ENCODE peak calls at places on chromosomes 11 and 22, in nine cellular contexts. One of them, this sample, is unnamed.

GRCh38 chr11:46353706-46354105 is 6.4 kb downstream of the DGKZ start:
- DNase-seq in body of pancreas: peak; percentile 25
- DNase-seq in heart left ventricle: peak; percentile 32
- DNase-seq in dorsolateral prefrontal cortex: peak; percentile 74
- DNase-seq in cardiac fibroblast: no peak
- DNase-seq in choroid plexus epithelial cell: no peak
- DNase-seq in MM.1S: no peak
- DNase-seq in fibroblast of villous mesenchyme: no peak
- DNase-seq in tibial nerve: no peak
- DNase-seq in this sample: no peak

GRCh38 chr22:30280495-30280894 is 8.8 kb downstream of the CASTOR1 start:
- DNase-seq in dorsolateral prefrontal cortex: no peak
- DNase-seq in MM.1S: no peak
- DNase-seq in tibial nerve: no peak
- DNase-seq in cardiac fibroblast: no peak
- DNase-seq in heart left ventricle: no peak
- DNase-seq in body of pancreas: no peak
- DNase-seq in fibroblast of villous mesenchyme: no peak
- DNase-seq in choroid plexus epithelial cell: peak; percentile 37
- DNase-seq in this sample: no peak

GRCh38 chr11:115761348-115761747 is 257.1 kb upstream of the CADM1 start:
- DNase-seq in dorsolateral prefrontal cortex: no peak
- DNase-seq in fibroblast of villous mesenchyme: no peak
- DNase-seq in choroid plexus epithelial cell: no peak
- DNase-seq in heart left ventricle: no peak
- DNase-seq in cardiac fibroblast: no peak
- DNase-seq in MM.1S: no peak
- DNase-seq in tibial nerve: no peak
- DNase-seq in body of pancreas: peak; percentile 33
- DNase-seq in this sample: no peak

GRCh38 chr11:116960916-116961315 is 123.5 kb upstream of the APOA1 start:
- DNase-seq in heart left ventricle: no peak
- DNase-seq in tibial nerve: no peak
- DNase-seq in dorsolateral prefrontal cortex: no peak
- DNase-seq in cardiac fibroblast: peak; percentile 46
- DNase-seq in choroid plexus epithelial cell: peak; percentile 52
- DNase-seq in body of pancreas: peak; percentile 16
- DNase-seq in fibroblast of villous mesenchyme: peak; percentile 40
- DNase-seq in MM.1S: no peak
- DNase-seq in this sample: peak; percentile 70

GRCh38 chr11:68948948-68949347 is 31.8 kb downstream of the MRGPRD start:
- DNase-seq in dorsolateral prefrontal cortex: no peak
- DNase-seq in MM.1S: no peak
- DNase-seq in tibial nerve: no peak
- DNase-seq in body of pancreas: no peak
- DNase-seq in choroid plexus epithelial cell: no peak
- DNase-seq in cardiac fibroblast: no peak
- DNase-seq in heart left ventricle: no peak
- DNase-seq in fibroblast of villous mesenchyme: no peak
- DNase-seq in this sample: no peak

GRCh38 chr22:19874307-19875060 is 19.8 kb upstream of the GNB1L start:
- DNase-seq in cardiac fibroblast: no peak
- DNase-seq in fibroblast of villous mesenchyme: no peak
- DNase-seq in heart left ventricle: peak; percentile 54
- DNase-seq in choroid plexus epithelial cell: no peak
- DNase-seq in body of pancreas: no peak
- DNase-seq in dorsolateral prefrontal cortex: peak; percentile 55
- DNase-seq in MM.1S: no peak
- DNase-seq in tibial nerve: no peak
- DNase-seq in this sample: no peak

GRCh38 chr11:32435511-32435946 is at the start of gene WT1:
- DNase-seq in MM.1S: no peak
- DNase-seq in tibial nerve: no peak
- DNase-seq in fibroblast of villous mesenchyme: peak; percentile 77
- DNase-seq in dorsolateral prefrontal cortex: no peak
- DNase-seq in heart left ventricle: peak; percentile 79
- DNase-seq in body of pancreas: no peak
- DNase-seq in cardiac fibroblast: peak; percentile 86
- DNase-seq in choroid plexus epithelial cell: no peak
- DNase-seq in this sample: no peak

GRCh38 chr11:67732045-67732787 is 57.8 kb upstream of the ALDH3B2 start:
- DNase-seq in body of pancreas: peak; percentile 13
- DNase-seq in heart left ventricle: no peak
- DNase-seq in fibroblast of villous mesenchyme: no peak
- DNase-seq in dorsolateral prefrontal cortex: no peak
- DNase-seq in choroid plexus epithelial cell: no peak
- DNase-seq in MM.1S: no peak
- DNase-seq in cardiac fibroblast: no peak
- DNase-seq in tibial nerve: no peak
- DNase-seq in this sample: no peak

GRCh38 chr22:36546932-36547331 is 18.0 kb upstream of the EIF3D start:
- DNase-seq in MM.1S: no peak
- DNase-seq in heart left ventricle: no peak
- DNase-seq in choroid plexus epithelial cell: peak; percentile 74
- DNase-seq in body of pancreas: no peak
- DNase-seq in tibial nerve: no peak
- DNase-seq in cardiac fibroblast: peak; percentile 35
- DNase-seq in dorsolateral prefrontal cortex: no peak
- DNase-seq in fibroblast of villous mesenchyme: peak; percentile 47
- DNase-seq in this sample: peak; percentile 89

GRCh38 chr22:19863571-19863970 is 8.9 kb upstream of the GNB1L start:
- DNase-seq in MM.1S: no peak
- DNase-seq in tibial nerve: no peak
- DNase-seq in choroid plexus epithelial cell: no peak
- DNase-seq in heart left ventricle: no peak
- DNase-seq in cardiac fibroblast: no peak
- DNase-seq in body of pancreas: no peak
- DNase-seq in dorsolateral prefrontal cortex: no peak
- DNase-seq in fibroblast of villous mesenchyme: no peak
- DNase-seq in this sample: no peak

GRCh38 chr11:63708764-63709163 is 27.5 kb downstream of the RTN3 start:
- DNase-seq in tibial nerve: no peak
- DNase-seq in heart left ventricle: no peak
- DNase-seq in dorsolateral prefrontal cortex: no peak
- DNase-seq in fibroblast of villous mesenchyme: peak; percentile 41
- DNase-seq in body of pancreas: no peak
- DNase-seq in MM.1S: no peak
- DNase-seq in choroid plexus epithelial cell: no peak
- DNase-seq in cardiac fibroblast: no peak
- DNase-seq in this sample: no peak

DNA sequence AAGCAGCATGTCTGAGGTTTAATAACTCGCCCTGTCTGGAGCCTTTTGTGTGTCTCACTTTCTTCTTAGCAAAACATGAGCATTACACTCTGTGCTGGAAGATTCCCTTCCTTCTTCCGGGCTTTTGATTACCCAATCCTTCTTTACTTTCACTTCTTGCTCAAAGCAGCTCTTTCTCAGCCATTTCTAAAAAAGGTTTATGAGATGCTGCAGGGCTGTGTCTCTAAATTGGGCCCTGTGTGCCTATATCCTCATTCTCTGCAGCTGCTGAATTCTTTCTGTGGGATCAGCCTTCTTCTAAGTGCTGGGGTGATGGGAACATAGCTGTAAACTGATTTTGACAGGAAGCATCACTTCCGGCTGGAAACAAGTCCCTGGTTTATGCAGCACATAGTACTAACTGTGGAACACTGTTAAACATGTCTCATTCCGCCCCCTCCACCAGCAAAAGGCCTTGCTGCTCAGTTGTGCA is 71.8 kb downstream of the PIWIL4 start:
- DNase-seq in body of pancreas: no peak
- DNase-seq in fibroblast of villous mesenchyme: peak; percentile 83
- DNase-seq in MM.1S: peak; percentile 20
- DNase-seq in tibial nerve: peak; percentile 21
- DNase-seq in heart left ventricle: no peak
- DNase-seq in cardiac fibroblast: peak; percentile 60
- DNase-seq in choroid plexus epithelial cell: peak; percentile 75
- DNase-seq in dorsolateral prefrontal cortex: no peak
- DNase-seq in this sample: peak; percentile 31
- TF ChIP-seq CTCF in body of pancreas: no peak
- TF ChIP-seq CTCF in fibroblast of villous mesenchyme: no peak
- TF ChIP-seq CTCF in MM.1S: no peak
- TF ChIP-seq CTCF in tibial nerve: no peak
- TF ChIP-seq CTCF in heart left ventricle: no peak
- TF ChIP-seq CTCF in cardiac fibroblast: no peak
- TF ChIP-seq CTCF in choroid plexus epithelial cell: no peak
- TF ChIP-seq CTCF in dorsolateral prefrontal cortex: no peak
- TF ChIP-seq CTCF in this sample: no peak

DNA sequence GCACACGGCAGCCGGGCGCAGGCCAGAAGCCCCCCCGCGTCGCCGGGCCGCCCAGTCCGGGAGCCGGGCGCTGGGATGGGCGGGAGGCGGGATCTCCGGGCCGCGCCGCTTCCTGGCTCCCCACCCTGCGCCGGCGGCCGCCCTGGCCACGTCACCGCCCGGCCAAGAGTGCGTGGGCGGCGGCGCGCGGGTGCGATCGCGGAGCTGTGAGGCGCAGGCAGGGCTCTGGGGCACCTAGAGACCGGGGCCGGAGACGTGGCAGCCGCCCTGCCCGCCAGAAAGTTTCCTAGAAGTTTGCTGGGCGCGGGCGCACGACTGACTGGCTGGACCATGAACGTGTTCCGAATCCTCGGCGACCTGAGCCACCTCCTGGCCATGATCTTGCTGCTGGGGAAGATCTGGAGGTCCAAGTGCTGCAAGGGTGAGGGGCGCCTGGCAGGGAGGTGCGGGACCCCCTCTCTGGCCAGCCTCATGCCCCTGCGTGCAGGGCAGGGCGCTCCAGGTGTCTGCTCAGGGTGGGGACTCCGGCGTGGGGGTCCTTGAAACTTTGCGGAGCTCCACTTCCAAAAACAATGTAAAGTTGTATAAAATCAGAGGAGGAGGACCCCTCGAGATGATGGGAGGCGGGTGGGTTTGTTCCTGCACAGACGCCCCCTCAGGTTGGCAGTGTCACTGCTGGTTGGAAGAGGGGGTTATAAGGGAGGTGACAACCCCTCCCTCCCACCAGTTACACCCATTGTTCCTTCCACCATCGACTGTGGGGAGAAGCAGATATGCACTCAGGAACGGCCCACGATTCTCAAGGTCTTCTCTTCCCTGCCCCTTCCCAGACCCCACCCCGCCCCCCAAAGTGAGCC is at the start of gene KDELR3:
- DNase-seq in heart left ventricle: peak; percentile 79
- DNase-seq in MM.1S: no peak
- DNase-seq in choroid plexus epithelial cell: peak; percentile 67
- DNase-seq in cardiac fibroblast: peak; percentile 83
- DNase-seq in dorsolateral prefrontal cortex: no peak
- DNase-seq in fibroblast of villous mesenchyme: peak; percentile 75
- DNase-seq in body of pancreas: peak; percentile 61
- DNase-seq in tibial nerve: peak; percentile 26
- DNase-seq in this sample: peak; percentile 48
- TF ChIP-seq CTCF in heart left ventricle: no peak
- TF ChIP-seq CTCF in MM.1S: peak; percentile 9
- TF ChIP-seq CTCF in choroid plexus epithelial cell: peak; percentile 32
- TF ChIP-seq CTCF in cardiac fibroblast: peak; percentile 30
- TF ChIP-seq CTCF in dorsolateral prefrontal cortex: no peak
- TF ChIP-seq CTCF in fibroblast of villous mesenchyme: peak; percentile 38
- TF ChIP-seq CTCF in body of pancreas: no peak
- TF ChIP-seq CTCF in tibial nerve: no peak
- TF ChIP-seq CTCF in this sample: peak; percentile 63

GRCh38 chr11:60908803-60909202 is 2.4 kb upstream of the PRPF19 start:
- DNase-seq in fibroblast of villous mesenchyme: no peak
- DNase-seq in tibial nerve: no peak
- DNase-seq in MM.1S: no peak
- DNase-seq in cardiac fibroblast: no peak
- DNase-seq in dorsolateral prefrontal cortex: no peak
- DNase-seq in heart left ventricle: no peak
- DNase-seq in body of pancreas: no peak
- DNase-seq in choroid plexus epithelial cell: no peak
- DNase-seq in this sample: no peak

GRCh38 chr11:60905551-60906113 is 753 bp downstream of the PRPF19 start:
- DNase-seq in choroid plexus epithelial cell: peak; percentile 17
- DNase-seq in tibial nerve: no peak
- DNase-seq in fibroblast of villous mesenchyme: peak; percentile 48
- DNase-seq in dorsolateral prefrontal cortex: no peak
- DNase-seq in heart left ventricle: no peak
- DNase-seq in cardiac fibroblast: peak; percentile 22
- DNase-seq in MM.1S: peak; percentile 16
- DNase-seq in body of pancreas: peak; percentile 41
- DNase-seq in this sample: peak; percentile 48

GRCh38 chr11:60905047-60905446 is 1.3 kb downstream of the PRPF19 start:
- DNase-seq in MM.1S: no peak
- DNase-seq in choroid plexus epithelial cell: no peak
- DNase-seq in cardiac fibroblast: no peak
- DNase-seq in body of pancreas: no peak
- DNase-seq in tibial nerve: no peak
- DNase-seq in fibroblast of villous mesenchyme: no peak
- DNase-seq in heart left ventricle: no peak
- DNase-seq in dorsolateral prefrontal cortex: no peak
- DNase-seq in this sample: no peak

GRCh38 chr11:60902625-60903024 is 3.8 kb downstream of the PRPF19 start:
- DNase-seq in body of pancreas: no peak
- DNase-seq in tibial nerve: no peak
- DNase-seq in heart left ventricle: no peak
- DNase-seq in MM.1S: no peak
- DNase-seq in fibroblast of villous mesenchyme: no peak
- DNase-seq in cardiac fibroblast: no peak
- DNase-seq in choroid plexus epithelial cell: no peak
- DNase-seq in dorsolateral prefrontal cortex: no peak
- DNase-seq in this sample: no peak

DNA sequence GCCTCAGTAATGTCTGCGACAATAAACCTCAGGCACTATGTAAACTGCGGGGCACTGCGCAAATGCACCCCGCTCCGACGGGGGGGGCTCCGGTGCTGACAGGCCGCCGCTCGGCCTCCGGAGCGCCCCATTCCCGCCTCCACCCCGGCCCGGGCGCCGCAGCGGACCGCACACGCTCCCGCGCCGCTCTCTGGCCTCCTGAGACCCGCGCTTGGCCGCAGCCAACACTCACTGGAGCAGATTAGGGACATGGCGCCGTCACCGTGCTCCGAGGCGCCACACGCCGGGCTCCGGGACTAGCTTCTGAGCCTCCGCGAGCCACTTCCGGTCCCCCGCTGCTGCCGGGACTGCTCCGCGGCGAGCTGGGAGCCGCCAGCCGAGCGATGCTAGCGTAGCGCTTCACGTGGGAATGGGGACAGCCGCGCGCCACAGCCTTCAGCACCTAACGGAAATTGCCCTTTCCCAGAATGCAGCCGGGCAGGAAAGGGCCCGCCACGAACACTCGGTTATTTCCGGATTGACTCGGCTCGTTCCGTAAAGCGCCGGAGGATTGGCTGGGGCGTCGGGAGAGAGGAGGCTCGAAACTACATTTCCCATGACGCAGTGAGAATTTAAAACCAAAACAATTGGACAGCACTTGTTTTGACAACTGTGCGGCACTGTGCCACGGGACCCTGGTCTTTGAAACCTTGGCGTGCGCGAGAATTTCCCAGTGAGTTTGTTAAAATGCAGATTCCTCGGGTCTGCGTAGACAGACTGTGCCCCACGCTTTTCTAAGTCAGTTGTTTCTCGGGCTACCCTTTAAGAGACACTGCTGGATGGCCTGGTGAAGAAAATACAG is at the start of gene PRPF19:
- DNase-seq in body of pancreas: peak; percentile 98
- DNase-seq in dorsolateral prefrontal cortex: peak; percentile 91
- DNase-seq in choroid plexus epithelial cell: peak; percentile 96
- DNase-seq in MM.1S: peak; percentile 99
- DNase-seq in heart left ventricle: peak; percentile 97
- DNase-seq in fibroblast of villous mesenchyme: peak; percentile 97
- DNase-seq in cardiac fibroblast: peak; percentile 95
- DNase-seq in tibial nerve: peak; percentile 99
- DNase-seq in this sample: peak; percentile 97
- TF ChIP-seq CTCF in body of pancreas: peak; percentile 11
- TF ChIP-seq CTCF in dorsolateral prefrontal cortex: peak; percentile 27
- TF ChIP-seq CTCF in choroid plexus epithelial cell: no peak
- TF ChIP-seq CTCF in MM.1S: no peak
- TF ChIP-seq CTCF in heart left ventricle: no peak
- TF ChIP-seq CTCF in fibroblast of villous mesenchyme: no peak
- TF ChIP-seq CTCF in cardiac fibroblast: no peak
- TF ChIP-seq CTCF in tibial nerve: no peak
- TF ChIP-seq CTCF in this sample: no peak

GRCh38 chr11:1640076-1640946 is 10.7 kb downstream of the KRTAP5-5 start:
- DNase-seq in body of pancreas: peak; percentile 20
- DNase-seq in cardiac fibroblast: peak; percentile 36
- DNase-seq in dorsolateral prefrontal cortex: no peak
- DNase-seq in heart left ventricle: no peak
- DNase-seq in fibroblast of villous mesenchyme: no peak
- DNase-seq in choroid plexus epithelial cell: peak; percentile 37
- DNase-seq in MM.1S: peak; percentile 18
- DNase-seq in tibial nerve: no peak
- DNase-seq in this sample: no peak
- TF ChIP-seq CTCF in body of pancreas: peak; percentile 67
- TF ChIP-seq CTCF in cardiac fibroblast: peak; percentile 89
- TF ChIP-seq CTCF in dorsolateral prefrontal cortex: peak; percentile 74
- TF ChIP-seq CTCF in heart left ventricle: peak; percentile 74
- TF ChIP-seq CTCF in fibroblast of villous mesenchyme: peak; percentile 84
- TF ChIP-seq CTCF in choroid plexus epithelial cell: peak; percentile 81
- TF ChIP-seq CTCF in MM.1S: peak; percentile 79
- TF ChIP-seq CTCF in tibial nerve: peak; percentile 48
- TF ChIP-seq CTCF in this sample: peak; percentile 93

This sample was measured in HFFc6.